ENCODE peak calls at places on chromosomes 2 and 18, in five cellular contexts. H is activated T-cell treated with anti-CD3 and anti-CD28 coated beads for 1 hour, L is fibroblast of the conjunctiva, P is NCI-H1105, Q is T-helper 2 cell. R is an unnamed sample.

GRCh38 chr18:62637403-62637802 is 77.9 kb upstream of the PHLPP1 start:
- DNase-seq in H (no peak), L (no peak), P (no peak), Q (no peak), R (no peak)

GRCh38 chr2:30744823-30745222 is 62.4 kb downstream of the CAPN13 start:
- DNase-seq in H (no peak), L (no peak), P (no peak), Q (no peak), R (no peak)

GRCh38 chr2:82795446-82795845 is 1663.6 kb downstream of the SUCLG1 start:
- DNase-seq in H (no peak), L (no peak), P (no peak), Q (no peak), R (no peak)

GRCh38 chr2:220162320-220162719 is 534.9 kb downstream of the SLC4A3 start:
- DNase-seq in H (no peak), L (no peak), P (no peak), Q (no peak), R (no peak)

GRCh38 chr2:96386470-96386869 is 50.9 kb downstream of the NCAPH start:
- DNase-seq in H (no peak), L (no peak), P (peak; percentile 54), Q (no peak), R (no peak)

GRCh38 chr2:133247613-133248012 is 320.6 kb downstream of the NCKAP5 start:
- DNase-seq in H (no peak), L (no peak), P (no peak), Q (no peak), R (no peak)

GRCh38 chr2:202069189-202070050 is 3.6 kb upstream of the KIAA2012 start:
- DNase-seq in H (no peak), L (no peak), P (no peak), Q (no peak), R (peak; percentile 27)

GRCh38 chr2:142863485-142863921 is 14.0 kb upstream of the KYNU start:
- DNase-seq in H (no peak), L (no peak), P (peak; percentile 36), Q (no peak), R (no peak)

GRCh38 chr2:163970058-163970806 is 234.4 kb upstream of the FIGN start:
- DNase-seq in H (no peak), L (peak; percentile 2), P (no peak), Q (no peak), R (no peak)

GRCh38 chr2:119114266-119114665 is 44.3 kb downstream of the C1QL2 start:
- DNase-seq in H (no peak), L (no peak), P (no peak), Q (no peak), R (no peak)

GRCh38 chr18:43601432-43601831 is 324.1 kb upstream of the SYT4 start:
- DNase-seq in H (no peak), L (no peak), P (no peak), Q (no peak), R (no peak)

GRCh38 chr2:172246649-172247048 is 143.9 kb upstream of the DLX2 start:
- DNase-seq in H (no peak), L (no peak), P (no peak), Q (no peak), R (no peak)

GRCh38 chr18:39742015-39742466 is 2176.4 kb upstream of the CELF4 start:
- DNase-seq in H (no peak), L (no peak), P (peak; percentile 95), Q (no peak), R (no peak)

GRCh38 chr2:173865976-173866857 is 99.0 kb downstream of the SP3 start:
- DNase-seq in H (no peak), L (no peak), P (no peak), Q (no peak), R (no peak)

GRCh38 chr2:70936979-70937811 is 1.5 kb downstream of the ATP6V1B1 start:
- DNase-seq in H (no peak), L (no peak), P (no peak), Q (no peak), R (no peak)

GRCh38 chr2:236793041-236794011 is 223.7 kb downstream of the ACKR3 start:
- DNase-seq in H (no peak), L (no peak), P (no peak), Q (no peak), R (no peak)

GRCh38 chr2:25416674-25417073 is 74.9 kb upstream of the DNMT3A start:
- DNase-seq in H (no peak), L (no peak), P (no peak), Q (no peak), R (no peak)

GRCh38 chr18:1050012-1050657 is 145.5 kb downstream of the ADCYAP1 start:
- DNase-seq in H (no peak), L (no peak), P (no peak), Q (no peak), R (no peak)

R was measured in C1 segment of cervical spinal cord.